ENCODE peak calls at places on chromosomes 12 and 14, in seven cellular contexts. Q is cardiac muscle cell, N is ovary, A is endodermal cell, C is fibroblast of lung, H is GM23248, D is colonic mucosa. I is an unnamed sample.

GRCh38 chr12:64039285-64039871 is 182.7 kb downstream of the KICS2 start:
- DNase-seq in Q (peak; percentile 48), N (no peak), A (no peak), C (peak; percentile 66), H (peak; percentile 64), D (peak; percentile 68), I (peak; percentile 6)

GRCh38 chr14:65560340-65561027 is 148.0 kb downstream of the FUT8 start:
- DNase-seq in Q (no peak), N (no peak), A (no peak), C (peak; percentile 78), H (peak; percentile 5), D (no peak), I (no peak)

GRCh38 chr14:26598081-26598671 is 343 bp upstream of the NOVA1 start:
- DNase-seq in Q (peak; percentile 97), N (peak; percentile 90), A (peak; percentile 99), C (peak; percentile 87), H (peak; percentile 82), D (peak; percentile 89), I (peak; percentile 87)

GRCh38 chr14:54387328-54387727 is 9.5 kb upstream of the CDKN3 start:
- DNase-seq in Q (no peak), N (no peak), A (no peak), C (no peak), H (no peak), D (no peak), I (no peak)

GRCh38 chr12:123344086-123344485 is 20.6 kb downstream of the SBNO1 start:
- DNase-seq in Q (no peak), N (peak; percentile 56), A (no peak), C (no peak), H (no peak), D (no peak), I (no peak)

GRCh38 chr12:27814851-27815591 is 35.0 kb upstream of the MANSC4 start:
- DNase-seq in Q (peak; percentile 12), N (no peak), A (peak; percentile 28), C (peak; percentile 6), H (peak; percentile 17), D (no peak), I (no peak)

GRCh38 chr12:57452181-57452936 is 2.7 kb upstream of the INHBE start:
- DNase-seq in Q (peak; percentile 86), N (no peak), A (peak; percentile 72), C (peak; percentile 94), H (peak; percentile 93), D (no peak), I (peak; percentile 30)

GRCh38 chr14:68513838-68514610 is 278.8 kb downstream of the ZFP36L1 start:
- DNase-seq in Q (no peak), N (no peak), A (no peak), C (no peak), H (no peak), D (no peak), I (no peak)

GRCh38 chr12:30026621-30027234 is 243.0 kb upstream of the TMTC1 start:
- DNase-seq in Q (peak; percentile 90), N (no peak), A (no peak), C (peak; percentile 94), H (peak; percentile 52), D (no peak), I (no peak)

GRCh38 chr12:42960087-42960527 is 370.6 kb upstream of the PRICKLE1 start:
- DNase-seq in Q (no peak), N (no peak), A (no peak), C (peak; percentile 76), H (peak; percentile 3), D (no peak), I (no peak)

GRCh38 chr14:71403673-71404072 is 496.4 kb downstream of the PCNX1 start:
- DNase-seq in Q (peak; percentile 47), N (no peak), A (no peak), C (peak; percentile 49), H (peak; percentile 33), D (peak; percentile 27), I (no peak)

GRCh38 chr12:77751939-77752338 is 78.8 kb upstream of the NAV3 start:
- DNase-seq in Q (peak; percentile 85), N (no peak), A (no peak), C (peak; percentile 71), H (no peak), D (no peak), I (no peak)

GRCh38 chr14:76271371-76271770 is 104.6 kb upstream of the ESRRB start:
- DNase-seq in Q (no peak), N (no peak), A (peak; percentile 13), C (no peak), H (no peak), D (no peak), I (no peak)

GRCh38 chr14:20177433-20177974 is 13.2 kb upstream of the OR11G2 start:
- DNase-seq in Q (no peak), N (no peak), A (no peak), C (no peak), H (no peak), D (no peak), I (no peak)

GRCh38 chr12:121713257-121714155 is 954 bp downstream of the TMEM120B start:
- DNase-seq in Q (peak; percentile 35), N (peak; percentile 70), A (no peak), C (no peak), H (peak; percentile 47), D (peak; percentile 36), I (peak; percentile 46)

GRCh38 chr14:77544571-77544970 is 46.0 kb upstream of the ISM2 start:
- DNase-seq in Q (peak; percentile 34), N (no peak), A (no peak), C (no peak), H (no peak), D (no peak), I (no peak)

GRCh38 chr12:51915951-51916350 is 8.6 kb downstream of the ACVRL1 start:
- DNase-seq in Q (no peak), N (no peak), A (no peak), C (no peak), H (no peak), D (no peak), I (no peak)

GRCh38 chr14:104512771-104513640 is 66.6 kb upstream of the C14orf180 start:
- DNase-seq in Q (no peak), N (no peak), A (peak; percentile 36), C (no peak), H (no peak), D (no peak), I (peak; percentile 67)

GRCh38 chr12:3328081-3328480 is 162.9 kb upstream of the PRMT8 start:
- DNase-seq in Q (no peak), N (no peak), A (no peak), C (no peak), H (no peak), D (no peak), I (peak; percentile 40)

GRCh38 chr12:3326156-3326849 is 164.7 kb upstream of the PRMT8 start:
- DNase-seq in Q (no peak), N (no peak), A (peak; percentile 80), C (no peak), H (no peak), D (no peak), I (peak; percentile 91)

GRCh38 chr12:54286042-54286931 is 5.8 kb downstream of the HNRNPA1 start:
- DNase-seq in Q (peak; percentile 49), N (no peak), A (peak; percentile 75), C (no peak), H (no peak), D (no peak), I (no peak)

GRCh38 chr12:16346931-16347330 is 514 bp upstream of the MGST1 start:
- DNase-seq in Q (no peak), N (no peak), A (no peak), C (no peak), H (peak; percentile 12), D (peak; percentile 36), I (peak; percentile 14)

DNA sequence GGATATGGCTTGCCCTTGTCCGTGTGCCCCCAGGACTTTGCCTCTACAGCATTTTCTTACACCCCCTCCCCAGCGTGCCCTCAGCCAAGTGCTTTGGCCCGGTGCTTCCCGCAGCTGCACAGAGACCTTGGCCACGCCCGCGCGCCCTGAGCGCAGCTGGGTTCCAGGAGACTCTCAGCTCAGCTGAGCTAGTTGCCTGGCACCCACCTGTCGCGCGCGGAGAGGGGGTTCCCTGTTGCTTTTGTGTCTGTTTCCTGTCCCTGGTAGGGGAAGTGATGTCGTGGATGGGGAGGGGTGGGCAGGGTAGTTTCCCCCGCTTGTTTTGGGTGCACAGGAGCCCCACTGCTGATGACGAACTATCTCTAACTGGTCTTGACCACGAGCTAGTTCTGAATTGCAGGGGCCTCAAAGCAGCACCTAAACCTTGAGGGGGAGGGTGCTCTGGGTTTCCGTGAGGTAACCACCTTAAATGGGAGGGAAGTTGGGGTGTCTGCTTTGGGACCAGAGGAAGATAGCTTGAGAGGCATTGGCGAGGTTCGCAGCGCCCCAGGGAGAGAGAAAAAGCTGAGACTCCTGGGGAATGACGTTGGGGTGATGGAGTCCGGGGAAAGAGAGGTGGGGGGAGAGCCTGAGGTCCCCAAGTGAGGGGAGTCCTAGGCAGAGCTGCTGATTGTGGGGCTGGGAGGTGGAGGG is 1.5 kb downstream of the DIO3 start:
- DNase-seq in Q (no peak), N (no peak), A (no peak), C (no peak), H (no peak), D (no peak), I (no peak)
- H3K27me3 ChIP-seq in Q (peaks cover 99% of the 10 kb centered on the region), N (no peaks in the 10 kb centered on the region), A (peaks cover 74% of the 10 kb centered on the region), C (peaks cover 41% of the 10 kb centered on the region), H (peaks cover 82% of the 10 kb centered on the region), D (peaks cover 66% of the 10 kb centered on the region), I (peaks cover 92% of the 10 kb centered on the region)

DNA sequence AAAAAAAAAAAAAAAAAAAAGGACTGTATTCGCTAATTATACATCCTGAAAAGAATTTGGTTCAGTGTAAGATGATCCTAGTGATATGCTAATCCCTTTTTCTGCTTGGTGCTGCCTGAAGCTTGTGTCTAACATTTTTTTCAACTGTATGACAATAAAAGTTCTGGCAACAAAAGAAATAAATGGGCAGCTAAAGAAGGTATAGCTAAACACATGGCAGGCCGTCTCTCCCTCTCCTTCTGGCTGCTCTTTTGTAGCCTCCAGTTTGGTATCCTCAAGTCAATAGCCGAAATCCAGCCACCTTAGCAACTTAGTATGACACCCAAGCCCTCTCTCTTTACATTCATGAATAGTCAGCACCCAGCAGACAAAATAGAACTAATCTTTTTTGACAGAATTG is 198.3 kb upstream of the OTX2 start:
- DNase-seq in Q (no peak), N (no peak), A (no peak), C (no peak), H (no peak), D (no peak), I (no peak)
- H3K4me3 ChIP-seq in Q (no peak overlapping the region), N (no peak overlapping the region), A (no peak overlapping the region), C (no peak overlapping the region), H (no peak overlapping the region), D (no peak overlapping the region), I (no peak overlapping the region)

DNA sequence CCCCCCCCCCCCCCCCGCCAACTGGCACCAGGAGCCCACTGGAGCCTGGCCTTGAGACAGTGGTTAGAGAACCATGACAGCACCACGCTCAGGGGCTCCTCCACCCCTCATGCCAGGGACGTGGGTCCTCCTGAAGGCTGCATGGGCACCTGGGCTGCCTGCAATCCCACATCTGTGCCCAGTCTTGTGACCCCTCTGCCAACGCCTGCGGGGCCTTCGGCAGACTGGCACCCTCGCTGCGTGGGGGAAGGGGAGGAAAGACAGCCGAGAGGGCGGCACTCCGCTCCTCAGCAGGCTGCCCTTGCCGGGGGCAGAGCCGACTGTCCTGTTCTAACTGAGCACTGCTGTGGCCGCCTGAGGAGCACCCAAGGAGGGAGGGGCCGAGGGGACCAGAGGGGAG is 6.0 kb downstream of the LRTM2 start:
- DNase-seq in Q (no peak), N (no peak), A (no peak), C (no peak), H (no peak), D (no peak), I (no peak)
- H3K27me3 ChIP-seq in Q (peaks cover 20% of the 10 kb centered on the region), N (no peaks in the 10 kb centered on the region), A (peaks cover 15% of the 10 kb centered on the region), C (peaks cover 45% of the 10 kb centered on the region), H (peaks cover 43% of the 10 kb centered on the region), D (peaks cover 9% of the 10 kb centered on the region), I (peaks cover 6% of the 10 kb centered on the region)

GRCh38 chr14:60756847-60757246 is 22.3 kb downstream of the MNAT1 start:
- DNase-seq in Q (peak; percentile 18), N (no peak), A (no peak), C (no peak), H (peak; percentile 33), D (no peak), I (no peak)
- H3K4me3 ChIP-seq in Q (no peak overlapping the region), N (no peak overlapping the region), A (no peak overlapping the region), C (no peak overlapping the region), H (peak overlapping the region; percentile 54), D (no peak overlapping the region), I (no peak overlapping the region)